ENCODE peak calls at places on chromosomes 16 and 17, in five cellular contexts. One of them, this sample, is unnamed.

GRCh38 chr16:84520778-84521770 is 16.6 kb upstream of the MEAK7 start:
- DNase-seq in K562: no peak
- DNase-seq in spleen: no peak
- DNase-seq in stomach: no peak
- DNase-seq in sigmoid colon: no peak
- DNase-seq in this sample: no peak

GRCh38 chr17:75587718-75588545 is at the start of gene MYO15B:
- DNase-seq in K562: peak
- DNase-seq in spleen: peak
- DNase-seq in stomach: peak
- DNase-seq in sigmoid colon: peak
- DNase-seq in this sample: peak

GRCh38 chr16:78284957-78285434 is 185.5 kb downstream of the WWOX start:
- DNase-seq in K562: no peak
- DNase-seq in spleen: no peak
- DNase-seq in stomach: no peak
- DNase-seq in sigmoid colon: no peak
- DNase-seq in this sample: no peak

GRCh38 chr17:66737524-66737923 is 97.4 kb upstream of the CACNG5 start:
- DNase-seq in K562: no peak
- DNase-seq in spleen: no peak
- DNase-seq in stomach: no peak
- DNase-seq in sigmoid colon: peak
- DNase-seq in this sample: no peak

GRCh38 chr16:83520596-83520995 is 287.2 kb upstream of the HSBP1 start:
- DNase-seq in K562: no peak
- DNase-seq in spleen: no peak
- DNase-seq in stomach: no peak
- DNase-seq in sigmoid colon: no peak
- DNase-seq in this sample: no peak

GRCh38 chr17:81272616-81273015 is 22.5 kb downstream of the SLC38A10 start:
- DNase-seq in K562: no peak
- DNase-seq in spleen: no peak
- DNase-seq in stomach: peak
- DNase-seq in sigmoid colon: no peak
- DNase-seq in this sample: no peak

GRCh38 chr17:57567278-57567677 is 177.8 kb downstream of the CCDC182 start:
- DNase-seq in K562: no peak
- DNase-seq in spleen: no peak
- DNase-seq in stomach: no peak
- DNase-seq in sigmoid colon: no peak
- DNase-seq in this sample: no peak

GRCh38 chr16:50314665-50315064 is 48.3 kb downstream of the ADCY7 start:
- DNase-seq in K562: no peak
- DNase-seq in spleen: no peak
- DNase-seq in stomach: no peak
- DNase-seq in sigmoid colon: no peak
- DNase-seq in this sample: no peak

GRCh38 chr16:31200821-31201510 is 1.6 kb downstream of the PYCARD start:
- DNase-seq in K562: no peak
- DNase-seq in spleen: peak
- DNase-seq in stomach: no peak
- DNase-seq in sigmoid colon: no peak
- DNase-seq in this sample: no peak

GRCh38 chr17:29212681-29213121 is 32.5 kb upstream of the MYO18A start:
- DNase-seq in K562: no peak
- DNase-seq in spleen: no peak
- DNase-seq in stomach: no peak
- DNase-seq in sigmoid colon: no peak
- DNase-seq in this sample: no peak

GRCh38 chr17:41377546-41377945 is 4.6 kb downstream of the KRT34 start:
- DNase-seq in K562: no peak
- DNase-seq in spleen: no peak
- DNase-seq in stomach: no peak
- DNase-seq in sigmoid colon: no peak
- DNase-seq in this sample: no peak

GRCh38 chr16:3945751-3946603 is 65.5 kb upstream of the CREBBP start:
- DNase-seq in K562: no peak
- DNase-seq in spleen: no peak
- DNase-seq in stomach: peak
- DNase-seq in sigmoid colon: no peak
- DNase-seq in this sample: peak

GRCh38 chr17:28567604-28568003 is 3.7 kb downstream of the PIGS start:
- DNase-seq in K562: no peak
- DNase-seq in spleen: no peak
- DNase-seq in stomach: no peak
- DNase-seq in sigmoid colon: no peak
- DNase-seq in this sample: no peak

GRCh38 chr17:34177642-34178041 is 77.4 kb upstream of the CCL2 start:
- DNase-seq in K562: no peak
- DNase-seq in spleen: no peak
- DNase-seq in stomach: no peak
- DNase-seq in sigmoid colon: no peak
- DNase-seq in this sample: no peak

GRCh38 chr16:13168091-13168572 is 266.7 kb downstream of the SHISA9 start:
- DNase-seq in K562: peak
- DNase-seq in spleen: no peak
- DNase-seq in stomach: no peak
- DNase-seq in sigmoid colon: no peak
- DNase-seq in this sample: no peak

GRCh38 chr17:57215317-57215716 is 41.0 kb upstream of the MSI2 start:
- DNase-seq in K562: no peak
- DNase-seq in spleen: no peak
- DNase-seq in stomach: peak
- DNase-seq in sigmoid colon: no peak
- DNase-seq in this sample: no peak

GRCh38 chr16:64147941-64148340 is 973.9 kb downstream of the CDH11 start:
- DNase-seq in K562: no peak
- DNase-seq in spleen: no peak
- DNase-seq in stomach: no peak
- DNase-seq in sigmoid colon: no peak
- DNase-seq in this sample: no peak

GRCh38 chr17:64574646-64575045 is 67.9 kb downstream of the CEP95 start:
- DNase-seq in K562: no peak
- DNase-seq in spleen: no peak
- DNase-seq in stomach: no peak
- DNase-seq in sigmoid colon: no peak
- DNase-seq in this sample: no peak

GRCh38 chr17:38881600-38882191 is 11.8 kb downstream of the LASP1 start:
- DNase-seq in K562: peak
- DNase-seq in spleen: no peak
- DNase-seq in stomach: peak
- DNase-seq in sigmoid colon: peak
- DNase-seq in this sample: peak

GRCh38 chr17:82939213-82940030 is 99.6 kb upstream of the ZNF750 start:
- DNase-seq in K562: no peak
- DNase-seq in spleen: peak
- DNase-seq in stomach: no peak
- DNase-seq in sigmoid colon: peak
- DNase-seq in this sample: no peak

GRCh38 chr17:58527306-58527705 is 12.9 kb upstream of the MTMR4 start:
- DNase-seq in K562: no peak
- DNase-seq in spleen: no peak
- DNase-seq in stomach: no peak
- DNase-seq in sigmoid colon: no peak
- DNase-seq in this sample: no peak

DNA sequence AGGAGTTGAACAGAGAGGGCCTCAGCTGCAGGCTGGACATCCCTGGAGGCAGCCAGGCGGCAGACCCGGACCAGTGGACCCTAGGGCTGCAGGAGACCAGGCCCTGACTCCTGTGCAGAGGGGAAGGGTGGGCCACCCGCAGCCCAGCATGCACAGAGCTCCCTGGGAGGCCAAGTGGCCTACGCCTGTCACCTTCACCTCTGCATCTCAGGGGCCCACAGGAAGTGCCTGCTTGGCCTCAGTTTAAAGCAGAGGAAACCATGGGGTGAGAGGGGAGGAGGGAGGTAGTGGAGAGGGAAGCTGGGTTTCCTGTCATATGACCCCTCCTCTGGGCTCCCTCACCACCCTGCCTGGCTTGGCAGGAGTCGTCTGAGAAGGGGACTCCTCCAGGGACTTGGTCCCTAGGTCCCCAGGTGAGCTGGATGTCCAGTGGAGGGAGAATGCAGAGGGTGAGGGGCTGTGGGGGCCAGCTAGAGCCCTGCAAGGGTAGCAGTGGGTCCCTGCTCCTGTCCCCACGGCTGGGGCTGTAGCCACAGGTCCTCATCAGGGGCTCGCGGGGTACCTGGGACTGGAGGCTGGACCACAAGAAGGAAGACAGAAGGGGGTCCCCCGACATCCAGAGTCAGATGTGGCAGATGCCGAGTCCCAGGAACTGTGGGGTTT is at the start of gene TMC8:
- DNase-seq in K562: no peak
- DNase-seq in spleen: peak
- DNase-seq in stomach: peak
- DNase-seq in sigmoid colon: no peak
- DNase-seq in this sample: peak
- TF ChIP-seq POLR2AphosphoS5 in K562: no peak
- TF ChIP-seq POLR2AphosphoS5 in spleen: peak
- TF ChIP-seq POLR2AphosphoS5 in stomach: peak
- TF ChIP-seq POLR2AphosphoS5 in sigmoid colon: no peak
- TF ChIP-seq POLR2AphosphoS5 in this sample: no peak

DNA sequence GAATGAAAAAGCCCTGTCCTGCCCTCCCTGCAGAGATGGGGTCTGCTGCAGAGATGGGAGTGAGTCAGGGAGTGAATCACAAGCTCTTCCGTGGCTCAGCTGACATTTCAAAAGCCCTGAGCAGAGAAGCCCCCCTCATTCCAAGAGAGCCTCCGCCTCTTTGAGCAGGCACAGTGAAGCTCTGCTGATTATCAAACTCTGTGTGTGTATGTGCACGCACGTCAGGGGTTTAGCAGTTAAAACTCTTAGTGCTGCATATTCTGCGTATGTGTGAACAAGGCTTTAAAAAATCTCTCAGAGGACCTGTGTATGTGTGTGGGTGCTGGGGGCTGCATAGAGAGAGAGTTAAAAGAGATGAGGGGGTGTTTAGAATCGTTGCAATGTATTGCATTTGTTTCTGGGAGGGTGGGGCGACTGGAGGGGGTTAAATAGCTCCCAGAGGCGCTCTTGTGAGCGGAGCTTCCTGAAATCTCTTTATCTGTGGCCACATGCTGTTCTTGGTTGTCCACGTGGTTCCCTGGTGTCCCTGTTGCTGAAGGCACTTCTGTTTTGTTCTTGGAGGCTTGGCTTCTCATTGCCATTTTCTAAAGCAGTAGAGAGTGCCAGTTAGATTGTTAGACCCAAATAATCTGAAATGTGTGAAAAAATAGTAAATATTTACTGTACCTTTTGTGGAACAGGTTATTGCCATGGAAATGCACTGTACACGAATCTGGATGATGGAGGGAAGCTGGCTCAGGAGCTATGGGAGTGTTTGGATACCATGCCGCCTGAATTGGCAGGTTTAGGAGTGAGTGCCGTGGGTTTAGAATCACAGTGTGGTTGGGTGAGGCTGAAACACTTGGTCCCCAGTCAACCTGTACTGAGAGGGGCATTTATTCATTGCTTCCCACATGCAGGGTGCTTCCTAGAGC is 116.6 kb downstream of the PRKCB start:
- DNase-seq in K562: peak
- DNase-seq in spleen: no peak
- DNase-seq in stomach: no peak
- DNase-seq in sigmoid colon: no peak
- DNase-seq in this sample: no peak
- H3K4me3 ChIP-seq in K562: peak
- H3K4me3 ChIP-seq in spleen: no peak
- H3K4me3 ChIP-seq in stomach: no peak
- H3K4me3 ChIP-seq in sigmoid colon: peak
- H3K4me3 ChIP-seq in this sample: no peak

GRCh38 chr16:85902366-85903155 is 3.6 kb downstream of the IRF8 start:
- DNase-seq in K562: no peak
- DNase-seq in spleen: peak
- DNase-seq in stomach: peak
- DNase-seq in sigmoid colon: no peak
- DNase-seq in this sample: peak
- TF ChIP-seq POLR2A in K562: no peak
- TF ChIP-seq POLR2A in spleen: peak
- TF ChIP-seq POLR2A in stomach: no peak
- TF ChIP-seq POLR2A in sigmoid colon: no peak
- TF ChIP-seq POLR2A in this sample: peak

GRCh38 chr16:339680-340079 is 12.8 kb downstream of the AXIN1 start:
- DNase-seq in K562: no peak
- DNase-seq in spleen: peak
- DNase-seq in stomach: no peak
- DNase-seq in sigmoid colon: no peak
- DNase-seq in this sample: peak
- TF ChIP-seq POLR2AphosphoS5 in K562: no peak
- TF ChIP-seq POLR2AphosphoS5 in spleen: no peak
- TF ChIP-seq POLR2AphosphoS5 in stomach: no peak
- TF ChIP-seq POLR2AphosphoS5 in sigmoid colon: no peak
- TF ChIP-seq POLR2AphosphoS5 in this sample: no peak